ENCODE peak calls at places on chromosome 3, in ten cellular contexts. F is BE2C, I is DND-41, A is uterus, N is WERI-Rb-1, L is hepatocyte, E is spleen, V is esophagus squamous epithelium, W is colonic mucosa, S is endothelial cell of umbilical vein. G is an unnamed sample.

GRCh38 chr3:152595975-152596832 is 238.7 kb upstream of the P2RY1 start:
- DNase-seq in N (no peak), I (no peak), S (peak), L (peak), A (peak), E (no peak), W (peak), F (no peak), V (no peak), G (peak)

GRCh38 chr3:190541008-190541407 is 27.1 kb downstream of the IL1RAP start:
- DNase-seq in A (no peak), V (no peak), S (no peak), L (no peak), F (no peak), N (no peak), E (no peak), W (no peak), I (no peak), G (no peak)

GRCh38 chr3:172844428-172844827 is 93.9 kb downstream of the ECT2 start:
- DNase-seq in S (no peak), E (no peak), L (no peak), A (no peak), N (no peak), V (no peak), W (no peak), F (peak), I (no peak), G (no peak)

GRCh38 chr3:43286115-43286885 is at the start of gene SNRK:
- DNase-seq in L (peak), I (peak), V (peak), A (peak), E (peak), W (peak), F (peak), N (peak), S (peak), G (peak)

GRCh38 chr3:72041531-72041930 is 256.6 kb upstream of the PROK2 start:
- DNase-seq in L (peak), S (no peak), V (no peak), N (peak), F (no peak), E (no peak), I (no peak), A (peak), W (no peak), G (no peak)

GRCh38 chr3:52891164-52891563 is 6.2 kb downstream of the STIMATE start:
- DNase-seq in W (no peak), V (no peak), A (no peak), L (no peak), N (no peak), F (no peak), E (no peak), I (no peak), S (no peak), G (no peak)

GRCh38 chr3:32175607-32176197 is 62.8 kb upstream of the CMTM8 start:
- DNase-seq in N (peak), W (peak), S (peak), F (peak), L (peak), I (peak), A (no peak), E (no peak), V (no peak), G (peak)

GRCh38 chr3:111761309-111761795 is 97.7 kb upstream of the PHLDB2 start:
- DNase-seq in W (no peak), E (no peak), S (peak), N (no peak), I (no peak), L (no peak), A (no peak), F (no peak), V (no peak), G (peak)

GRCh38 chr3:61250784-61251173 is 473 bp downstream of the FHIT start:
- DNase-seq in F (no peak), S (no peak), L (peak), N (no peak), E (no peak), I (no peak), W (peak), A (peak), V (peak), G (peak)

GRCh38 chr3:37221407-37221806 is 47.0 kb upstream of the LRRFIP2 start:
- DNase-seq in V (no peak), L (peak), E (no peak), A (no peak), F (no peak), S (peak), W (no peak), I (no peak), N (no peak), G (peak)

GRCh38 chr3:183275418-183275817 is 22.4 kb downstream of the B3GNT5 start:
- DNase-seq in F (no peak), E (no peak), W (no peak), S (peak), L (peak), A (no peak), I (peak), V (no peak), N (no peak), G (no peak)

GRCh38 chr3:124248471-124249028 is 256.6 kb upstream of the ROPN1 start:
- DNase-seq in W (peak), A (peak), E (peak), V (no peak), L (peak), N (no peak), S (peak), I (no peak), F (peak), G (no peak)

GRCh38 chr3:69197922-69198540 is 75.6 kb upstream of the LMOD3 start:
- DNase-seq in F (no peak), A (no peak), W (no peak), L (no peak), S (no peak), V (no peak), I (peak), E (peak), N (no peak), G (no peak)

GRCh38 chr3:131796558-131796957 is 238.3 kb downstream of the CPNE4 start:
- DNase-seq in E (no peak), V (no peak), W (no peak), F (peak), L (no peak), S (no peak), A (no peak), I (peak), N (no peak), G (peak)

GRCh38 chr3:114179575-114179974 is 723 bp upstream of the DRD3 start:
- DNase-seq in S (peak), W (no peak), N (peak), L (no peak), E (no peak), I (no peak), F (peak), V (no peak), A (no peak), G (peak)

GRCh38 chr3:18019178-18019530 is 276.7 kb upstream of the TBC1D5 start:
- DNase-seq in N (no peak), S (no peak), A (no peak), V (no peak), L (no peak), F (no peak), W (no peak), E (no peak), I (no peak), G (no peak)

GRCh38 chr3:50620420-50620819 is 3.5 kb downstream of the MAPKAPK3 start:
- DNase-seq in F (no peak), V (no peak), S (no peak), E (no peak), W (no peak), L (no peak), N (no peak), A (no peak), I (peak), G (no peak)

GRCh38 chr3:77412591-77412990 is 372.7 kb downstream of the ROBO2 start:
- DNase-seq in W (no peak), E (no peak), S (no peak), L (no peak), N (no peak), I (no peak), A (no peak), F (no peak), V (no peak), G (no peak)

GRCh38 chr3:37216597-37217097 is 42.3 kb upstream of the LRRFIP2 start:
- DNase-seq in N (no peak), W (no peak), E (no peak), V (no peak), L (no peak), S (no peak), A (no peak), I (no peak), F (no peak), G (no peak)

GRCh38 chr3:134658555-134658954 is 7.7 kb upstream of the KY start:
- DNase-seq in A (no peak), S (no peak), F (no peak), V (no peak), I (no peak), W (no peak), E (no peak), L (no peak), N (no peak), G (no peak)

GRCh38 chr3:194003128-194004057 is 132.6 kb upstream of the HES1 start:
- DNase-seq in I (peak), N (peak), S (peak), F (peak), L (peak), E (peak), V (peak), W (peak), A (peak), G (peak)

GRCh38 chr3:62051506-62051905 is 321.8 kb downstream of the FEZF2 start:
- DNase-seq in N (peak), L (peak), V (no peak), W (peak), A (no peak), F (peak), E (no peak), S (peak), I (no peak), G (no peak)

GRCh38 chr3:142782616-142783015 is 58.8 kb downstream of the TRPC1 start:
- DNase-seq in V (no peak), N (no peak), I (no peak), E (no peak), L (no peak), A (no peak), S (no peak), F (no peak), W (no peak), G (peak)

GRCh38 chr3:151085227-151085888 is at the start of gene MED12L:
- DNase-seq in E (peak), V (no peak), I (peak), S (peak), L (peak), F (peak), A (peak), W (peak), N (peak), G (peak)

GRCh38 chr3:129975332-129976090 is 991 bp downstream of the TRH start:
- DNase-seq in E (peak), F (peak), A (no peak), N (no peak), I (no peak), V (no peak), S (no peak), W (no peak), L (peak), G (no peak)

GRCh38 chr3:148903022-148903442 is 37.9 kb downstream of the CPA3 start:
- DNase-seq in A (no peak), W (no peak), I (no peak), N (no peak), E (no peak), S (no peak), V (no peak), L (no peak), F (no peak), G (no peak)

DNA sequence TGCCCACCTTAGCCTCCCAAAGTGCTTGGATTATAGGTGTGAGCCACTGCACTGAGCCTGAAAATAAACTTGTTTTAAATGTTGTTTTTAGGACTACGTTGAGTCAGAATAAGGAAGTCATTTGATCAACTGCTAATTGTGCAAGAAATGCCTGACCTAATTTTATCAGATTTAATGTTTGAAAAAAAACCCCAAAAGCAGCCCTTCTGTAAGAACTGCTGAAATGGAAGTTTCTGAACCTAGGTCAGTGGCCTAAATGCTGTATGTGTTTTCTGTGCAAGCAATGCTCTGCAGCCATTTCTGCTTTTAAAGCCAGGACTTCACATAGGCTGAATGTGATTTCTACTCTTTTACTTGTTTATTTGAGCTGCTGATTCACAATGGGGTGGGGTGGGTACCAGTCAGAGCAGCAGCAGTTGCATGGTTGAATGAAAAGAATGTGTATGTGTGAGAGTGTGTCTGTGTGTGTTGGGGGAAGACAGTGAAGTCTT is 6.6 kb downstream of the GPX1 start:
- DNase-seq in N (no peak), S (peak), W (no peak), V (no peak), F (no peak), A (no peak), L (peak), E (no peak), I (no peak), G (peak)
- H3K4me3 ChIP-seq in N (no peak), S (no peak), W (no peak), V (no peak), F (no peak), A (no peak), L (no peak), E (peak), I (no peak), G (no peak)

DNA sequence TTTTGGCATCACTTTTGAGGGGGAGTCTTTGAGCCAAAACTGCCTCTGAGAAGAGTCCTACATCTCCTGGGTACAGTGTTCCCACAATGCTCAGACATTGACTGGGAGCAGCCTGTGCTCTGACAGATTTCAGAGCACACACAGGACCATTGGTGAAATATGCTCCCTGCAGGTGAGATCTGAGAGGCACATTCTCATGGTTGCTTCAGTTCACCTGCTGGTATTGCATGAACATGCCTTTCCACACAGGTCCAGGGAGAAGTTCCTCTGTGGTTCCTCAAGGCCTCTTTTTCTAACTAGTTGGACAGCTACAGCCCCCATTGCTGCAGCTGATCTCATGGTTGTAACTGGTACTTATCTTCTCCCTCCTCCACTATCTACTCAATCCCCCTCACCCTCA is 37.0 kb downstream of the FOXL2 start:
- DNase-seq in F (no peak), L (no peak), N (no peak), A (no peak), I (no peak), W (no peak), E (no peak), S (no peak), V (no peak), G (no peak)
- TF ChIP-seq CTCF in F (no peak), L (no peak), N (no peak), A (no peak), I (no peak), W (no peak), E (no peak), S (no peak), V (no peak), G (no peak)

GRCh38 chr3:27221264-27221932 is 147.8 kb downstream of the NEK10 start:
- DNase-seq in A (no peak), L (no peak), E (no peak), S (no peak), I (no peak), N (no peak), W (no peak), F (no peak), V (no peak), G (no peak)
- H3K4me3 ChIP-seq in A (no peak), L (no peak), E (no peak), S (no peak), I (no peak), N (no peak), W (no peak), F (no peak), V (no peak), G (no peak)

GRCh38 chr3:64248247-64248646 is 23.0 kb upstream of the PRICKLE2 start:
- DNase-seq in V (no peak), I (no peak), A (no peak), L (no peak), S (no peak), W (no peak), F (no peak), E (no peak), N (no peak), G (no peak)

GRCh38 chr3:64240445-64240844 is 15.2 kb upstream of the PRICKLE2 start:
- DNase-seq in E (no peak), L (no peak), S (no peak), F (no peak), N (no peak), V (no peak), I (no peak), A (no peak), W (no peak), G (no peak)

GRCh38 chr3:64240959-64241358 is 15.7 kb upstream of the PRICKLE2 start:
- DNase-seq in L (no peak), F (no peak), V (no peak), I (no peak), A (no peak), S (no peak), N (no peak), W (no peak), E (no peak), G (no peak)

GRCh38 chr3:64242435-64242834 is 17.2 kb upstream of the PRICKLE2 start:
- DNase-seq in E (no peak), A (no peak), F (no peak), I (no peak), W (no peak), S (no peak), N (no peak), V (no peak), L (peak), G (no peak)

GRCh38 chr3:64244011-64244942 is 19.0 kb upstream of the PRICKLE2 start:
- DNase-seq in A (no peak), W (no peak), S (peak), I (no peak), F (peak), N (no peak), L (no peak), V (no peak), E (no peak), G (peak)
- TF ChIP-seq CTCF in A (no peak), W (peak), S (peak), I (no peak), F (peak), N (peak), L (no peak), V (peak), E (no peak), G (peak)

GRCh38 chr3:106913111-106913698 is 464.0 kb upstream of the CCDC54 start:
- DNase-seq in E (no peak), F (no peak), W (no peak), A (no peak), N (no peak), I (no peak), S (no peak), V (no peak), L (no peak), G (no peak)
- H3K4me3 ChIP-seq in E (no peak), F (no peak), W (no peak), A (no peak), N (no peak), I (no peak), S (no peak), V (no peak), L (no peak), G (no peak)

G was measured in GM12865.